ENCODE peak calls at places on chromosomes 7 and 10, in five cellular contexts. N is HepG2, C is SK-N-SH, V is HCT116, P is K562. F is an unnamed sample.

GRCh38 chr7:51068401-51068800 is 248.2 kb downstream of the COBL start:
- DNase-seq in P (no peak), N (no peak), C (no peak), V (no peak), F (no peak)

GRCh38 chr7:143884978-143885559 is 16.9 kb downstream of the TCAF1 start:
- DNase-seq in P (peak), N (no peak), C (peak), V (no peak), F (no peak)

GRCh38 chr10:118449521-118449920 is 107.4 kb upstream of the FAM204A start:
- DNase-seq in P (no peak), N (no peak), V (no peak), C (no peak), F (no peak)

GRCh38 chr7:128132426-128133069 is 101.3 kb upstream of the LRRC4 start:
- DNase-seq in V (no peak), N (no peak), P (no peak), C (no peak), F (no peak)

GRCh38 chr7:42445691-42446090 is 208.7 kb upstream of the GLI3 start:
- DNase-seq in C (no peak), N (no peak), V (no peak), P (no peak), F (no peak)

GRCh38 chr10:63987212-63987611 is 466.0 kb downstream of the REEP3 start:
- DNase-seq in V (no peak), N (no peak), P (no peak), C (no peak), F (no peak)

GRCh38 chr10:124035306-124035927 is 58.0 kb downstream of the CHST15 start:
- DNase-seq in N (no peak), C (no peak), P (no peak), V (no peak), F (no peak)

GRCh38 chr10:52486840-52487611 is 172.9 kb downstream of the DKK1 start:
- DNase-seq in N (no peak), C (no peak), P (no peak), V (no peak), F (no peak)

GRCh38 chr10:103479135-103479534 is at the start of gene CALHM3:
- DNase-seq in P (peak), N (no peak), C (no peak), V (peak), F (no peak)

GRCh38 chr10:4653160-4653559 is 172.8 kb upstream of the AKR1E2 start:
- DNase-seq in C (no peak), N (no peak), V (no peak), P (no peak), F (no peak)

GRCh38 chr7:70595741-70596574 is 536.0 kb upstream of the GALNT17 start:
- DNase-seq in V (no peak), C (peak), N (no peak), P (no peak), F (no peak)

GRCh38 chr7:102258749-102259107 is 27.9 kb upstream of the SH2B2 start:
- DNase-seq in P (no peak), V (no peak), C (peak), N (no peak), F (no peak)

GRCh38 chr10:930415-931325 is 835 bp downstream of the LARP4B start:
- DNase-seq in V (no peak), N (peak), C (peak), P (peak), F (no peak)

GRCh38 chr10:4678023-4678950 is 147.7 kb upstream of the AKR1E2 start:
- DNase-seq in C (no peak), N (peak), V (no peak), P (no peak), F (no peak)

GRCh38 chr7:137958593-137959431 is 43.1 kb downstream of the CREB3L2 start:
- DNase-seq in C (no peak), V (no peak), N (no peak), P (no peak), F (no peak)

GRCh38 chr10:130079614-130080460 is 30.8 kb downstream of the C10orf143 start:
- DNase-seq in N (no peak), C (no peak), V (no peak), P (no peak), F (no peak)

GRCh38 chr7:48255046-48255445 is 83.8 kb downstream of the ABCA13 start:
- DNase-seq in N (no peak), P (no peak), C (no peak), V (no peak), F (peak)

GRCh38 chr7:93804726-93805125 is 85.8 kb downstream of the TFPI2 start:
- DNase-seq in P (no peak), N (no peak), V (no peak), C (no peak), F (no peak)

GRCh38 chr7:1883031-1883761 is 213.1 kb downstream of the ELFN1 start:
- DNase-seq in V (peak), N (no peak), C (no peak), P (peak), F (no peak)

GRCh38 chr7:27183682-27184341 is 1.2 kb downstream of the HOXA11 start:
- DNase-seq in P (no peak), V (no peak), C (peak), N (no peak), F (no peak)

GRCh38 chr7:105353752-105354328 is 34.9 kb downstream of the SRPK2 start:
- DNase-seq in P (peak), N (no peak), V (no peak), C (no peak), F (no peak)

GRCh38 chr7:135508853-135509588 is 881 bp downstream of the CNOT4 start:
- DNase-seq in N (peak), V (no peak), C (peak), P (peak), F (peak)

GRCh38 chr7:101666751-101667150 is 37.7 kb upstream of the MYL10 start:
- DNase-seq in C (no peak), V (no peak), P (no peak), N (no peak), F (no peak)

DNA sequence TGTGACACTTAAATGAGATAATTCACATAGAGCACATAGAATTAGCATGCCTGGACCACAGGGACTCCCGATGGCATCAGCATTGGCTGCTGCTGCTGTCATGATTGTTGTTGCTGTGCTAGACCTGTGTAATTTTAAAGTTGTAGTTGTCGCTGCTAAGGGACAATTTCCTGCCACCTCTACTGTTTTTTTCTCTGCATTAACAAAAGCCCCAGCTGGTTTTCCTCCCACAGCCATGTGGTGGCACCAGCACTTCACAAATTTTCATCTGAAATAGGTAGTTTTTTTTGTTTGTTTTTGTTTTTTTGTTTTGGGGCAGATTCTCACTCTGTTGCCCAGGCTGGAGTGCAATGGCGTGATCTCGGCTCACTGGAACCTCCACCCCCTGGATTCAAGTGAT is 25.4 kb upstream of the PRXL2A start:
- DNase-seq in C (peak), N (peak), V (peak), P (peak), F (peak)
- TF ChIP-seq ZBTB33 in C (no peak), N (no peak), V (no peak), P (no peak), F (no peak)

GRCh38 chr7:91398341-91398740 is 134.1 kb downstream of the FZD1 start:
- DNase-seq in V (no peak), N (no peak), C (no peak), P (no peak), F (no peak)
- TF ChIP-seq ZBTB33 in V (no peak), N (no peak), C (no peak), P (no peak), F (no peak)

GRCh38 chr10:29946614-29946952 is 112.8 kb downstream of the JCAD start:
- DNase-seq in V (no peak), C (no peak), P (no peak), N (no peak), F (no peak)
- TF ChIP-seq ZBTB33 in V (no peak), C (no peak), P (no peak), N (no peak), F (no peak)

DNA sequence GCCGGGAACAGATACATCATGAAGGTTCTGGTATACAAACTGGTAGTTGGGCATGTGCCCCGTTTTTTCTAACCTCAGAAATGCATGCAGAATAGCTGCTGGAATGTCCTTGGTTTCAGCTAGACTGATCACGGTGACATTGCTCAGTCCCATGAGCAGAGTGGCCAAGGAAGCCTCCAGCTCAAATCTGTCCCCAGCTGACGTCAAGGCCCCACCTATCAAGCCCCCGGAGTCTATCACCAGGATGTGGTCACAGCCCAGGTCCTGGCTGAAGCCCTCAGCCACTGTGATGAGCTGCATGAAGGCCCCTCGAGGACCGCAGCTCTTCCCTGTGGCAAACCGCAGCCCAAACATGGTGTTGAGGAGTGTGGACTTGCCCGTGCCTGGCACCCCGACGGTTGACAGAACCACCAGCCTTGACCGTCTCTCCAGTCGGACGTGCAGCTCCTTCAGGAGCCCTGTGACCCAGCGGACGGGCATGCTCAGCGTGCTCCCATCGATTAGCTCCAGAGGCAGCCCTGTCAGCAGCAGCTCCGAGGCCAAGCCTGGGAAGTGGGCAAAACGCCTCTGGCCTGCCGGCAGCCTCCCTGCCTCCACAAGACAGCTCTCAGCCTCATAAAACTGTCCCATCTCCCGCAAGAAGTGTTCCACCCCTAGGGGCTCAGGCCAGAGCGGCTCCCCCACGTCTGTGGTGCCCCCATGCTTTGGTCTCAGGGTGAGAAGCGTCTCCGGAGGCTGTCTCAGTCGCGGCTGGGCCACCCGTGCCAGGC is 7.8 kb upstream of the MRPS24 start:
- DNase-seq in P (no peak), C (no peak), N (no peak), V (no peak), F (no peak)
- TF ChIP-seq ZBTB33 in P (no peak), C (no peak), N (no peak), V (no peak), F (no peak)

GRCh38 chr10:43854042-43854441 is 205.4 kb upstream of the ZNF32 start:
- DNase-seq in N (peak), P (no peak), V (peak), C (no peak), F (no peak)
- TF ChIP-seq ZBTB33 in N (no peak), P (no peak), V (no peak), C (no peak), F (no peak)

GRCh38 chr10:122286872-122287271 is 15.8 kb downstream of the BTBD16 start:
- DNase-seq in N (no peak), V (no peak), C (no peak), P (no peak), F (no peak)
- TF ChIP-seq ZBTB33 in N (no peak), V (no peak), C (no peak), P (no peak), F (no peak)